ENCODE peak calls at places on chromosomes 5 and 9, in four cellular contexts. L is uterus, W is tibial nerve, R is Panc1. P is an unnamed sample.

GRCh38 chr5:77138981-77139380 is 51.9 kb upstream of the ZBED3 start:
- DNase-seq in L (peak), W (peak), R (no peak), P (no peak)

GRCh38 chr5:8060235-8061139 is 191.5 kb downstream of the MTRR start:
- DNase-seq in L (no peak), W (no peak), R (no peak), P (no peak)

GRCh38 chr9:128243486-128244415 is 32.1 kb downstream of the GOLGA2 start:
- DNase-seq in L (no peak), W (peak), R (no peak), P (no peak)

GRCh38 chr9:137551656-137552534 is at the start of gene MRPL41:
- DNase-seq in L (peak), W (peak), R (no peak), P (peak)

GRCh38 chr5:60260658-60261057 is 367.1 kb upstream of the PDE4D start:
- DNase-seq in L (no peak), W (no peak), R (no peak), P (no peak)

GRCh38 chr9:100216178-100216787 is 117.2 kb downstream of the INVS start:
- DNase-seq in L (no peak), W (peak), R (peak), P (peak)

GRCh38 chr5:150053231-150053626 is 33.1 kb downstream of the CSF1R start:
- DNase-seq in L (no peak), W (no peak), R (no peak), P (no peak)

GRCh38 chr9:34123682-34124081 is 2.8 kb downstream of the DCAF12 start:
- DNase-seq in L (no peak), W (peak), R (no peak), P (peak)

GRCh38 chr5:31638748-31639418 is at the start of gene PDZD2:
- DNase-seq in L (peak), W (peak), R (peak), P (peak)

GRCh38 chr5:162474239-162474638 is 406.7 kb downstream of the GABRG2 start:
- DNase-seq in L (no peak), W (no peak), R (no peak), P (no peak)

DNA sequence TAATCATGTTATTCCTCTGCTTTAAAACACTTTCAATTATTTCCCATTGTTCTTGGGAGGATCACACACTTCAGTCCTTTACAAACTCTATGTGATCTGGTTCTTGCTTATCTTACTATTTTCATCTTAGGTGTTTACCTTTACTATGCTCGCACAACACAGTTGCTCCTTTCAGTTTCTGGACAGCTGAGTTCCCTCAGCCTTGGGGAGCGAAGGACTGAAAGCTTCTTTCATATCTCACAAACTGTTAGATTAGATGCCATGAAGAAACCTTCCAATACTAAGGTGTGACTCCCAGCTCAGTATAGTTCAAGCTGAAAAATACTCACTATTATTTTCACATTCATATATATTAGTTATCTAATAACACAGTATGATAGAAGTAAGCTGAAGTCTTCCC is 117.9 kb downstream of the CDC42SE2 start:
- DNase-seq in L (no peak), W (no peak), R (no peak), P (peak)
- H3K27ac ChIP-seq in L (no peak), W (no peak), R (peak), P (peak)

GRCh38 chr9:5438301-5439162 is 807 bp upstream of the PLGRKT start:
- DNase-seq in L (no peak), W (no peak), R (no peak), P (peak)
- H3K4me3 ChIP-seq in L (peak), W (peak), R (peak), P (peak)

DNA sequence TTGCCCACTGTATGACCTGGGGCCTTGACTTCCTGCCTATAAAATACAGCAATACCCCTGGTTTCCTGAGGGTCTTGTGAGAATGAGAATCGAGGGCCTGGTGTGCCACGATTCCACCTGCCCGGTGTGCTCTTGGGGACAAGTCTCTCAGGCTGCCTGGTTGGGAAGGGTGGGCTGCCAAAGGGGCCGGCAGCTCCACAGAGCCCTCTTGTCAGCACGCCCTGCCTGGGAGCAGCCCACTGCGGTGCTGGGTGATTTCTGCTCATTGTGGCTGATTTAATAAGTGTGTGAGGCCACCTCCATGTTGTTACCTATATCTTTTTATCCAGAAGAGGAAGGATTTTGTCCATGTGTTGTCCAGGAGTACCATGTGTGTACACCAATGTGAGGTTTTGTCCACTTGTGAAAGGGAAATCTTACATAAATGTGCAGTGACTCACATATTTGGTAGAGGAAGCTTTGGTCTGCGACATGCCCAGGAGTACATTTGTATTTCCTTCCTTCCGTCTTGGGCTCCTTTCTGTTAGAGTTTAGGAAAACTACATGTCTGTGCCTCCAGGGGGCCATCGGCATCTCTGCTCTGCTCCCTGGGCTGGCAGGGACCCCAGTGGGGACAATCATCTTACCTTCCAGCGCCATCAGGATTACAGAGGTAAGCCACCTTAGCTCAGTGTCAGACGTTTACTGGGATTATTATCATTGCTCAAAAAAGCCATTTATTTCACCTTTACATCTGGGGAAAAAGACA is 108.6 kb downstream of the PHF2 start:
- DNase-seq in L (no peak), W (peak), R (no peak), P (no peak)
- H3K27ac ChIP-seq in L (no peak), W (no peak), R (no peak), P (no peak)

DNA sequence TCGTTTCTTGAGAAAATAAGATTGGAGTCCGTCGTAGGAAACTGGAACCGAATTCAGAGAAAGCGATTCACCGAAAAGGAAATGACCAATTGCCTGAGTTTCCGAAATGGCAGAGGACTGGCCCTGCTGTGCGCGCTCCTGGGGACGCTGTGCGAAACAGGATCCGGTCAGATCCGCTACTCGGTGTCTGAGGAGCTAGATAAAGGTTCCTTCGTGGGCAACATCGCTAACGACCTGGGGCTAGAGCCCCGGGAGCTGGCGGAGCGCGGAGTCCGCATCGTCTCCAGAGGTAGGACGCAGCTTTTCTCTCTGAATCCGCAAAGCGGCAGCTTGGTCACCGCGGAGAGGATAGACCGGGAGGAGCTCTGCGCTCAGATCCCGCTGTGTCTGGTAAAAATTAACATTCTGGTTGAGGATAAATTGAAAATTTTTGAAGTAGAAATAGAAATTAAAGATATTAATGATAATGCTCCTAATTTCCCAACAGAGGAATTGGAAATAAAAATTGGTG is 379 bp downstream of the PCDHGA3 start:
- DNase-seq in L (no peak), W (no peak), R (no peak), P (no peak)
- H3K4me3 ChIP-seq in L (peak), W (no peak), R (no peak), P (no peak)

GRCh38 chr5:139566611-139567010 is 5.5 kb downstream of the UBE2D2 start:
- DNase-seq in L (no peak), W (no peak), R (no peak), P (no peak)
- H3K27ac ChIP-seq in L (no peak), W (no peak), R (no peak), P (no peak)

DNA sequence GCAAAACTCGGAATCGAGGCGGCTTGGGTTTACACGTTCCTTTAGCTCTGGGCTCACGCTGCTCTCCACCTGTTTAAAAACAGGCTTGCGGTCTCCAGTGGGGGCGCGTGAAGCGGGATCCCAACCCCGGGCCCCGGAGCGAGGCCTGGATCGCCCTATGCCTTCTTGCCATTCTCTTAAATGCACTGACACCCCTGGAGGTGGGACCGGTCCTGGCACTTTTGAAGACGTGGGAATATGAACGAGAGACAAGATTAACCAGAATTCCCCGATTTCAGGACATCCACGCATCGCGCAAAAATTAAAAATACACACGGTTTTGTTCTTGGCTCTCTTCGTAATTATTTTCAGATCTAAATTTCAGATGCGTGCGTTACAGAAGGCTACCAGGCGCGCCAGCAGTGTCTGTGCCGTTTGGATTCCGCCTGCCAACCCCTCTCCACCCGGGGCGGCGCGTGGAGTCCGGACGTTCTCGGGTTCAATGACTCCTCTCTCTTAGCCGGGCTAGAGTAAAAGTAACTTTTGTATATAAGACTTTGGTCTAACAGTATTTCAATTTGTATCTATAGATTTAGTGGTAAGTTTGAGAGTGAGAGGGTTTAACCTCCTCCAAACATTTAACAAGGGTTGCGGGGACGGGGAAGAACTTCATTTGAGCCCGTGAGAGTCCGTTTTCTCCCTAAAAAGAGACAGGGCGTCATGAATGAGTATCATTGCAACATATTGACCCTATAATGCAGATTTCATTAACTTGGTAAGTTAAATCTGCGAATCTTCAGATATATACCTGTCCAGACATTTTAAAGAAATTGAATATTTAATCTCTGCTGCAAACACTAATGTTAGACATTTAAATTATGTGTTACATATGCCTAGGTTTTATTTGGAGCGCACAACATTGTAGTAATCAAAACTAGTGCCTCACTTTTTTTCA is 3.8 kb downstream of the FOXD1 start:
- DNase-seq in L (no peak), W (no peak), R (no peak), P (no peak)
- H3K4me3 ChIP-seq in L (no peak), W (peak), R (peak), P (no peak)